ENCODE peak calls at places on chromosomes 2 and 18, in ten cellular contexts. One of them, this sample, is unnamed.

GRCh38 chr18:79385749-79386341 is 9.9 kb upstream of the NFATC1 start:
- DNase-seq in sciatic nerve: peak
- DNase-seq in stimulated activated CD8-positive, alpha-beta memory T cell treated with anti-CD3 and anti-CD28 coated beads, Interleukin-7, amount 100 ng/mL, for 24 hours: no peak
- DNase-seq in frontal cortex: peak
- DNase-seq in HFFc6: no peak
- DNase-seq in CD4-positive, alpha-beta memory T cell: no peak
- DNase-seq in GM18507: no peak
- DNase-seq in astrocyte of the hippocampus: no peak
- DNase-seq in GM12891: no peak
- DNase-seq in dorsolateral prefrontal cortex: peak
- DNase-seq in this sample: no peak

GRCh38 chr2:158656492-158657190 is 138.5 kb upstream of the DAPL1 start:
- DNase-seq in CD4-positive, alpha-beta memory T cell: no peak
- DNase-seq in stimulated activated CD8-positive, alpha-beta memory T cell treated with anti-CD3 and anti-CD28 coated beads, Interleukin-7, amount 100 ng/mL, for 24 hours: no peak
- DNase-seq in frontal cortex: no peak
- DNase-seq in GM12891: no peak
- DNase-seq in sciatic nerve: no peak
- DNase-seq in HFFc6: no peak
- DNase-seq in astrocyte of the hippocampus: no peak
- DNase-seq in GM18507: no peak
- DNase-seq in dorsolateral prefrontal cortex: no peak
- DNase-seq in this sample: no peak

GRCh38 chr2:12666445-12666844 is 50.3 kb upstream of the TRIB2 start:
- DNase-seq in astrocyte of the hippocampus: no peak
- DNase-seq in HFFc6: no peak
- DNase-seq in GM18507: no peak
- DNase-seq in dorsolateral prefrontal cortex: no peak
- DNase-seq in CD4-positive, alpha-beta memory T cell: no peak
- DNase-seq in frontal cortex: no peak
- DNase-seq in sciatic nerve: no peak
- DNase-seq in stimulated activated CD8-positive, alpha-beta memory T cell treated with anti-CD3 and anti-CD28 coated beads, Interleukin-7, amount 100 ng/mL, for 24 hours: no peak
- DNase-seq in GM12891: no peak
- DNase-seq in this sample: no peak

GRCh38 chr2:217555075-217555876 is 447.5 kb downstream of the TNS1 start:
- DNase-seq in GM12891: no peak
- DNase-seq in sciatic nerve: no peak
- DNase-seq in HFFc6: peak
- DNase-seq in GM18507: no peak
- DNase-seq in astrocyte of the hippocampus: no peak
- DNase-seq in stimulated activated CD8-positive, alpha-beta memory T cell treated with anti-CD3 and anti-CD28 coated beads, Interleukin-7, amount 100 ng/mL, for 24 hours: no peak
- DNase-seq in dorsolateral prefrontal cortex: no peak
- DNase-seq in frontal cortex: no peak
- DNase-seq in CD4-positive, alpha-beta memory T cell: no peak
- DNase-seq in this sample: no peak

GRCh38 chr2:164903944-164904343 is 51.4 kb downstream of the SLC38A11 start:
- DNase-seq in frontal cortex: no peak
- DNase-seq in sciatic nerve: no peak
- DNase-seq in GM12891: no peak
- DNase-seq in stimulated activated CD8-positive, alpha-beta memory T cell treated with anti-CD3 and anti-CD28 coated beads, Interleukin-7, amount 100 ng/mL, for 24 hours: no peak
- DNase-seq in dorsolateral prefrontal cortex: no peak
- DNase-seq in HFFc6: no peak
- DNase-seq in CD4-positive, alpha-beta memory T cell: no peak
- DNase-seq in astrocyte of the hippocampus: peak
- DNase-seq in GM18507: no peak
- DNase-seq in this sample: no peak

GRCh38 chr2:26737221-26737620 is 26.9 kb upstream of the SLC35F6 start:
- DNase-seq in GM18507: no peak
- DNase-seq in GM12891: no peak
- DNase-seq in astrocyte of the hippocampus: no peak
- DNase-seq in dorsolateral prefrontal cortex: no peak
- DNase-seq in CD4-positive, alpha-beta memory T cell: no peak
- DNase-seq in frontal cortex: no peak
- DNase-seq in sciatic nerve: no peak
- DNase-seq in HFFc6: no peak
- DNase-seq in stimulated activated CD8-positive, alpha-beta memory T cell treated with anti-CD3 and anti-CD28 coated beads, Interleukin-7, amount 100 ng/mL, for 24 hours: no peak
- DNase-seq in this sample: no peak

GRCh38 chr18:48541026-48541746 is 2.4 kb downstream of the CTIF start:
- DNase-seq in stimulated activated CD8-positive, alpha-beta memory T cell treated with anti-CD3 and anti-CD28 coated beads, Interleukin-7, amount 100 ng/mL, for 24 hours: no peak
- DNase-seq in sciatic nerve: peak
- DNase-seq in frontal cortex: peak
- DNase-seq in GM18507: no peak
- DNase-seq in GM12891: peak
- DNase-seq in CD4-positive, alpha-beta memory T cell: no peak
- DNase-seq in astrocyte of the hippocampus: peak
- DNase-seq in dorsolateral prefrontal cortex: peak
- DNase-seq in HFFc6: peak
- DNase-seq in this sample: peak

GRCh38 chr2:168184896-168185513 is 62.4 kb downstream of the STK39 start:
- DNase-seq in HFFc6: peak
- DNase-seq in CD4-positive, alpha-beta memory T cell: no peak
- DNase-seq in GM12891: no peak
- DNase-seq in frontal cortex: no peak
- DNase-seq in astrocyte of the hippocampus: no peak
- DNase-seq in dorsolateral prefrontal cortex: no peak
- DNase-seq in stimulated activated CD8-positive, alpha-beta memory T cell treated with anti-CD3 and anti-CD28 coated beads, Interleukin-7, amount 100 ng/mL, for 24 hours: no peak
- DNase-seq in GM18507: no peak
- DNase-seq in sciatic nerve: no peak
- DNase-seq in this sample: no peak

GRCh38 chr18:59021500-59021899 is 118.2 kb upstream of the SEC11C start:
- DNase-seq in CD4-positive, alpha-beta memory T cell: no peak
- DNase-seq in HFFc6: no peak
- DNase-seq in frontal cortex: no peak
- DNase-seq in GM12891: no peak
- DNase-seq in dorsolateral prefrontal cortex: no peak
- DNase-seq in sciatic nerve: no peak
- DNase-seq in stimulated activated CD8-positive, alpha-beta memory T cell treated with anti-CD3 and anti-CD28 coated beads, Interleukin-7, amount 100 ng/mL, for 24 hours: no peak
- DNase-seq in GM18507: no peak
- DNase-seq in astrocyte of the hippocampus: no peak
- DNase-seq in this sample: no peak

GRCh38 chr2:233990261-233990798 is 60.2 kb upstream of the SPP2 start:
- DNase-seq in GM12891: no peak
- DNase-seq in stimulated activated CD8-positive, alpha-beta memory T cell treated with anti-CD3 and anti-CD28 coated beads, Interleukin-7, amount 100 ng/mL, for 24 hours: peak
- DNase-seq in GM18507: no peak
- DNase-seq in dorsolateral prefrontal cortex: no peak
- DNase-seq in frontal cortex: no peak
- DNase-seq in sciatic nerve: no peak
- DNase-seq in CD4-positive, alpha-beta memory T cell: peak
- DNase-seq in HFFc6: no peak
- DNase-seq in astrocyte of the hippocampus: no peak
- DNase-seq in this sample: no peak

GRCh38 chr2:70360661-70361316 is 58.9 kb upstream of the FAM136A start:
- DNase-seq in HFFc6: no peak
- DNase-seq in stimulated activated CD8-positive, alpha-beta memory T cell treated with anti-CD3 and anti-CD28 coated beads, Interleukin-7, amount 100 ng/mL, for 24 hours: no peak
- DNase-seq in GM12891: no peak
- DNase-seq in CD4-positive, alpha-beta memory T cell: no peak
- DNase-seq in astrocyte of the hippocampus: no peak
- DNase-seq in sciatic nerve: no peak
- DNase-seq in frontal cortex: no peak
- DNase-seq in GM18507: no peak
- DNase-seq in dorsolateral prefrontal cortex: no peak
- DNase-seq in this sample: no peak

GRCh38 chr2:168246483-168247340 is 683 bp downstream of the STK39 start:
- DNase-seq in frontal cortex: peak
- DNase-seq in astrocyte of the hippocampus: peak
- DNase-seq in GM12891: peak
- DNase-seq in CD4-positive, alpha-beta memory T cell: peak
- DNase-seq in dorsolateral prefrontal cortex: peak
- DNase-seq in GM18507: no peak
- DNase-seq in sciatic nerve: peak
- DNase-seq in HFFc6: peak
- DNase-seq in stimulated activated CD8-positive, alpha-beta memory T cell treated with anti-CD3 and anti-CD28 coated beads, Interleukin-7, amount 100 ng/mL, for 24 hours: peak
- DNase-seq in this sample: peak

GRCh38 chr2:112166801-112167499 is 28.8 kb downstream of the FBLN7 start:
- DNase-seq in HFFc6: no peak
- DNase-seq in GM18507: no peak
- DNase-seq in sciatic nerve: peak
- DNase-seq in dorsolateral prefrontal cortex: no peak
- DNase-seq in stimulated activated CD8-positive, alpha-beta memory T cell treated with anti-CD3 and anti-CD28 coated beads, Interleukin-7, amount 100 ng/mL, for 24 hours: no peak
- DNase-seq in astrocyte of the hippocampus: no peak
- DNase-seq in GM12891: no peak
- DNase-seq in CD4-positive, alpha-beta memory T cell: peak
- DNase-seq in frontal cortex: no peak
- DNase-seq in this sample: no peak

GRCh38 chr2:191359186-191359585 is 114.0 kb downstream of the MYO1B start:
- DNase-seq in CD4-positive, alpha-beta memory T cell: no peak
- DNase-seq in GM18507: no peak
- DNase-seq in frontal cortex: no peak
- DNase-seq in astrocyte of the hippocampus: no peak
- DNase-seq in sciatic nerve: no peak
- DNase-seq in GM12891: no peak
- DNase-seq in dorsolateral prefrontal cortex: no peak
- DNase-seq in stimulated activated CD8-positive, alpha-beta memory T cell treated with anti-CD3 and anti-CD28 coated beads, Interleukin-7, amount 100 ng/mL, for 24 hours: no peak
- DNase-seq in HFFc6: no peak
- DNase-seq in this sample: no peak

GRCh38 chr2:70708376-70709199 is 59.4 kb downstream of the ADD2 start:
- DNase-seq in dorsolateral prefrontal cortex: no peak
- DNase-seq in stimulated activated CD8-positive, alpha-beta memory T cell treated with anti-CD3 and anti-CD28 coated beads, Interleukin-7, amount 100 ng/mL, for 24 hours: no peak
- DNase-seq in astrocyte of the hippocampus: peak
- DNase-seq in frontal cortex: no peak
- DNase-seq in GM12891: no peak
- DNase-seq in GM18507: no peak
- DNase-seq in sciatic nerve: no peak
- DNase-seq in CD4-positive, alpha-beta memory T cell: no peak
- DNase-seq in HFFc6: no peak
- DNase-seq in this sample: no peak

GRCh38 chr2:138364554-138365162 is 136.9 kb upstream of the SPOPL start:
- DNase-seq in sciatic nerve: no peak
- DNase-seq in stimulated activated CD8-positive, alpha-beta memory T cell treated with anti-CD3 and anti-CD28 coated beads, Interleukin-7, amount 100 ng/mL, for 24 hours: no peak
- DNase-seq in GM12891: no peak
- DNase-seq in HFFc6: peak
- DNase-seq in astrocyte of the hippocampus: no peak
- DNase-seq in GM18507: no peak
- DNase-seq in CD4-positive, alpha-beta memory T cell: no peak
- DNase-seq in dorsolateral prefrontal cortex: no peak
- DNase-seq in frontal cortex: no peak
- DNase-seq in this sample: no peak

GRCh38 chr18:23141022-23141999 is 6.0 kb downstream of the CABLES1 start:
- DNase-seq in stimulated activated CD8-positive, alpha-beta memory T cell treated with anti-CD3 and anti-CD28 coated beads, Interleukin-7, amount 100 ng/mL, for 24 hours: no peak
- DNase-seq in dorsolateral prefrontal cortex: no peak
- DNase-seq in astrocyte of the hippocampus: peak
- DNase-seq in GM18507: no peak
- DNase-seq in HFFc6: no peak
- DNase-seq in sciatic nerve: peak
- DNase-seq in GM12891: no peak
- DNase-seq in CD4-positive, alpha-beta memory T cell: no peak
- DNase-seq in frontal cortex: no peak
- DNase-seq in this sample: no peak

GRCh38 chr2:217331577-217332139 is 471.8 kb upstream of the TNP1 start:
- DNase-seq in frontal cortex: no peak
- DNase-seq in dorsolateral prefrontal cortex: no peak
- DNase-seq in GM12891: no peak
- DNase-seq in GM18507: no peak
- DNase-seq in CD4-positive, alpha-beta memory T cell: no peak
- DNase-seq in sciatic nerve: no peak
- DNase-seq in stimulated activated CD8-positive, alpha-beta memory T cell treated with anti-CD3 and anti-CD28 coated beads, Interleukin-7, amount 100 ng/mL, for 24 hours: no peak
- DNase-seq in astrocyte of the hippocampus: peak
- DNase-seq in HFFc6: peak
- DNase-seq in this sample: no peak

This sample was measured in GM19239.